ENCODE peak calls at places on chromosomes 6 and 20, in eight cellular contexts. One of them, this sample, is unnamed.

GRCh38 chr6:116409756-116410155 is 39.0 kb downstream of the DSE start:
- DNase-seq in ovary: no peak
- DNase-seq in osteoblast: no peak
- DNase-seq in CD8-positive, alpha-beta T cell: no peak
- DNase-seq in caudate nucleus: no peak
- DNase-seq in colonic mucosa: no peak
- DNase-seq in aorta: no peak
- DNase-seq in fibroblast of lung: no peak
- DNase-seq in this sample: no peak

GRCh38 chr6:19838442-19839236 is 1.5 kb downstream of the ID4 start:
- DNase-seq in ovary: peak; percentile 35
- DNase-seq in osteoblast: no peak
- DNase-seq in CD8-positive, alpha-beta T cell: no peak
- DNase-seq in caudate nucleus: no peak
- DNase-seq in colonic mucosa: peak; percentile 40
- DNase-seq in aorta: peak; percentile 81
- DNase-seq in fibroblast of lung: peak; percentile 46
- DNase-seq in this sample: no peak

GRCh38 chr6:127516676-127517273 is 2.4 kb downstream of the MTCL3 start:
- DNase-seq in ovary: no peak
- DNase-seq in osteoblast: peak; percentile 92
- DNase-seq in CD8-positive, alpha-beta T cell: no peak
- DNase-seq in caudate nucleus: peak; percentile 69
- DNase-seq in colonic mucosa: peak; percentile 20
- DNase-seq in aorta: no peak
- DNase-seq in fibroblast of lung: no peak
- DNase-seq in this sample: peak; percentile 46

GRCh38 chr6:116352515-116353471 is 18.0 kb upstream of the DSE start:
- DNase-seq in ovary: no peak
- DNase-seq in osteoblast: no peak
- DNase-seq in CD8-positive, alpha-beta T cell: no peak
- DNase-seq in caudate nucleus: no peak
- DNase-seq in colonic mucosa: no peak
- DNase-seq in aorta: no peak
- DNase-seq in fibroblast of lung: peak; percentile 77
- DNase-seq in this sample: no peak

GRCh38 chr6:22306741-22307466 is 10.1 kb upstream of the PRL start:
- DNase-seq in ovary: no peak
- DNase-seq in osteoblast: no peak
- DNase-seq in CD8-positive, alpha-beta T cell: no peak
- DNase-seq in caudate nucleus: no peak
- DNase-seq in colonic mucosa: no peak
- DNase-seq in aorta: no peak
- DNase-seq in fibroblast of lung: no peak
- DNase-seq in this sample: no peak

GRCh38 chr20:60007452-60007851 is 49.2 kb downstream of the CDH26 start:
- DNase-seq in ovary: no peak
- DNase-seq in osteoblast: no peak
- DNase-seq in CD8-positive, alpha-beta T cell: no peak
- DNase-seq in caudate nucleus: no peak
- DNase-seq in colonic mucosa: no peak
- DNase-seq in aorta: no peak
- DNase-seq in fibroblast of lung: no peak
- DNase-seq in this sample: no peak

GRCh38 chr6:364609-365540 is 26.7 kb upstream of the IRF4 start:
- DNase-seq in ovary: no peak
- DNase-seq in osteoblast: no peak
- DNase-seq in CD8-positive, alpha-beta T cell: no peak
- DNase-seq in caudate nucleus: no peak
- DNase-seq in colonic mucosa: no peak
- DNase-seq in aorta: peak; percentile 67
- DNase-seq in fibroblast of lung: no peak
- DNase-seq in this sample: no peak

GRCh38 chr6:51025082-51025777 is 206.6 kb downstream of the TFAP2B start:
- DNase-seq in ovary: no peak
- DNase-seq in osteoblast: peak; percentile 15
- DNase-seq in CD8-positive, alpha-beta T cell: no peak
- DNase-seq in caudate nucleus: no peak
- DNase-seq in colonic mucosa: no peak
- DNase-seq in aorta: no peak
- DNase-seq in fibroblast of lung: peak; percentile 82
- DNase-seq in this sample: peak; percentile 86

GRCh38 chr6:44660561-44661220 is 273.2 kb downstream of the CDC5L start:
- DNase-seq in ovary: no peak
- DNase-seq in osteoblast: no peak
- DNase-seq in CD8-positive, alpha-beta T cell: no peak
- DNase-seq in caudate nucleus: no peak
- DNase-seq in colonic mucosa: no peak
- DNase-seq in aorta: no peak
- DNase-seq in fibroblast of lung: peak; percentile 95
- DNase-seq in this sample: no peak

GRCh38 chr20:37193821-37194220 is 14.5 kb upstream of the MROH8 start:
- DNase-seq in ovary: no peak
- DNase-seq in osteoblast: no peak
- DNase-seq in CD8-positive, alpha-beta T cell: no peak
- DNase-seq in caudate nucleus: no peak
- DNase-seq in colonic mucosa: no peak
- DNase-seq in aorta: no peak
- DNase-seq in fibroblast of lung: no peak
- DNase-seq in this sample: no peak

GRCh38 chr6:18323935-18324707 is 59.8 kb upstream of the DEK start:
- DNase-seq in ovary: no peak
- DNase-seq in osteoblast: peak; percentile 88
- DNase-seq in CD8-positive, alpha-beta T cell: no peak
- DNase-seq in caudate nucleus: no peak
- DNase-seq in colonic mucosa: no peak
- DNase-seq in aorta: no peak
- DNase-seq in fibroblast of lung: peak; percentile 35
- DNase-seq in this sample: no peak

GRCh38 chr20:23212482-23212881 is 126.4 kb upstream of the CD93 start:
- DNase-seq in ovary: no peak
- DNase-seq in osteoblast: no peak
- DNase-seq in CD8-positive, alpha-beta T cell: no peak
- DNase-seq in caudate nucleus: no peak
- DNase-seq in colonic mucosa: no peak
- DNase-seq in aorta: no peak
- DNase-seq in fibroblast of lung: no peak
- DNase-seq in this sample: no peak

GRCh38 chr20:55386686-55387085 is 618.6 kb downstream of the CBLN4 start:
- DNase-seq in ovary: no peak
- DNase-seq in osteoblast: no peak
- DNase-seq in CD8-positive, alpha-beta T cell: no peak
- DNase-seq in caudate nucleus: no peak
- DNase-seq in colonic mucosa: no peak
- DNase-seq in aorta: no peak
- DNase-seq in fibroblast of lung: peak; percentile 1
- DNase-seq in this sample: peak; percentile 83

GRCh38 chr6:89948876-89949275 is 54.6 kb downstream of the GJA10 start:
- DNase-seq in ovary: no peak
- DNase-seq in osteoblast: no peak
- DNase-seq in CD8-positive, alpha-beta T cell: no peak
- DNase-seq in caudate nucleus: no peak
- DNase-seq in colonic mucosa: no peak
- DNase-seq in aorta: no peak
- DNase-seq in fibroblast of lung: no peak
- DNase-seq in this sample: no peak

GRCh38 chr20:35166242-35166830 is 5.5 kb upstream of the PROCR start:
- DNase-seq in ovary: peak; percentile 58
- DNase-seq in osteoblast: no peak
- DNase-seq in CD8-positive, alpha-beta T cell: no peak
- DNase-seq in caudate nucleus: no peak
- DNase-seq in colonic mucosa: peak; percentile 23
- DNase-seq in aorta: no peak
- DNase-seq in fibroblast of lung: no peak
- DNase-seq in this sample: no peak

GRCh38 chr20:45387274-45387673 is 9.1 kb upstream of the TP53TG5 start:
- DNase-seq in ovary: no peak
- DNase-seq in osteoblast: no peak
- DNase-seq in CD8-positive, alpha-beta T cell: no peak
- DNase-seq in caudate nucleus: no peak
- DNase-seq in colonic mucosa: no peak
- DNase-seq in aorta: no peak
- DNase-seq in fibroblast of lung: no peak
- DNase-seq in this sample: no peak

DNA sequence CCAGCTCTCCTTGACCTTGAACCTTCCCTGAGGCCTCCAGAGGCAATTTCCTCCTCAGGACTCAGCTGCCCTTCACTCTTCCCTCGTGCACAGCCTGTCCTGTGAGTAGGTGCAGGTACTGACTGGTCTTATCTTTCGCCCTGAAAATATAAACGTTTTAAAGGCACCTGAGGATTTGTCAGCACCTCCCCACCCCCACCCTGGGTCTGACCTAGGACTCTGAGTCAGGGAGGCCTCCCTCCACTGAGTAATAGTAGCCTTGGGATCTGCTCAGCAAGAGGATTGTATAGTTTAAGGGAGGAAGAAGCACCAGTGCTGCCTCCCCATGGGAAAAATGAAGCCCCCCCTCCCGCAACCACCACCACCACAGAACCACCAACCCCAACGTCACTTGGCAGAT is 54.6 kb downstream of the PPARD start:
- DNase-seq in ovary: no peak
- DNase-seq in osteoblast: no peak
- DNase-seq in CD8-positive, alpha-beta T cell: no peak
- DNase-seq in caudate nucleus: no peak
- DNase-seq in colonic mucosa: no peak
- DNase-seq in aorta: no peak
- DNase-seq in fibroblast of lung: peak; percentile 34
- DNase-seq in this sample: peak; percentile 95
- H3K27ac ChIP-seq in ovary: no peak overlapping the region
- H3K27ac ChIP-seq in osteoblast: peak overlapping the region; percentile 53
- H3K27ac ChIP-seq in CD8-positive, alpha-beta T cell: no peak overlapping the region
- H3K27ac ChIP-seq in caudate nucleus: no peak overlapping the region
- H3K27ac ChIP-seq in colonic mucosa: no peak overlapping the region
- H3K27ac ChIP-seq in aorta: no peak overlapping the region
- H3K27ac ChIP-seq in fibroblast of lung: no peak overlapping the region
- H3K27ac ChIP-seq in this sample: peak overlapping the region; percentile 99

GRCh38 chr20:50762435-50763201 is 31.2 kb downstream of the PARD6B start:
- DNase-seq in ovary: peak; percentile 69
- DNase-seq in osteoblast: peak; percentile 62
- DNase-seq in CD8-positive, alpha-beta T cell: no peak
- DNase-seq in caudate nucleus: peak; percentile 50
- DNase-seq in colonic mucosa: peak; percentile 69
- DNase-seq in aorta: peak; percentile 85
- DNase-seq in fibroblast of lung: peak; percentile 70
- DNase-seq in this sample: peak; percentile 38
- H3K27ac ChIP-seq in ovary: no peak overlapping the region
- H3K27ac ChIP-seq in osteoblast: peak overlapping the region; percentile 46
- H3K27ac ChIP-seq in CD8-positive, alpha-beta T cell: no peak overlapping the region
- H3K27ac ChIP-seq in caudate nucleus: no peak overlapping the region
- H3K27ac ChIP-seq in colonic mucosa: peak overlapping the region; percentile 75
- H3K27ac ChIP-seq in aorta: no peak overlapping the region
- H3K27ac ChIP-seq in fibroblast of lung: no peak overlapping the region
- H3K27ac ChIP-seq in this sample: peak overlapping the region; percentile 64

GRCh38 chr6:17159240-17159639 is 57.4 kb downstream of the STMND1 start:
- DNase-seq in ovary: no peak
- DNase-seq in osteoblast: no peak
- DNase-seq in CD8-positive, alpha-beta T cell: no peak
- DNase-seq in caudate nucleus: no peak
- DNase-seq in colonic mucosa: peak; percentile 61
- DNase-seq in aorta: no peak
- DNase-seq in fibroblast of lung: no peak
- DNase-seq in this sample: no peak
- H3K27ac ChIP-seq in ovary: no peak overlapping the region
- H3K27ac ChIP-seq in osteoblast: no peak overlapping the region
- H3K27ac ChIP-seq in CD8-positive, alpha-beta T cell: no peak overlapping the region
- H3K27ac ChIP-seq in caudate nucleus: no peak overlapping the region
- H3K27ac ChIP-seq in colonic mucosa: peak overlapping the region; percentile 63
- H3K27ac ChIP-seq in aorta: no peak overlapping the region
- H3K27ac ChIP-seq in fibroblast of lung: no peak overlapping the region
- H3K27ac ChIP-seq in this sample: no peak overlapping the region

GRCh38 chr6:33296797-33297405 is 1.8 kb downstream of the RGL2 start:
- DNase-seq in ovary: peak; percentile 33
- DNase-seq in osteoblast: no peak
- DNase-seq in CD8-positive, alpha-beta T cell: no peak
- DNase-seq in caudate nucleus: no peak
- DNase-seq in colonic mucosa: peak; percentile 20
- DNase-seq in aorta: no peak
- DNase-seq in fibroblast of lung: no peak
- DNase-seq in this sample: no peak

GRCh38 chr6:33295621-33296369 is 2.9 kb downstream of the RGL2 start:
- DNase-seq in ovary: peak; percentile 48
- DNase-seq in osteoblast: peak; percentile 37
- DNase-seq in CD8-positive, alpha-beta T cell: no peak
- DNase-seq in caudate nucleus: no peak
- DNase-seq in colonic mucosa: no peak
- DNase-seq in aorta: no peak
- DNase-seq in fibroblast of lung: no peak
- DNase-seq in this sample: no peak

GRCh38 chr6:33298773-33299236 is at the start of gene RGL2:
- DNase-seq in ovary: peak; percentile 87
- DNase-seq in osteoblast: peak; percentile 95
- DNase-seq in CD8-positive, alpha-beta T cell: no peak
- DNase-seq in caudate nucleus: peak; percentile 68
- DNase-seq in colonic mucosa: peak; percentile 82
- DNase-seq in aorta: peak; percentile 96
- DNase-seq in fibroblast of lung: peak; percentile 61
- DNase-seq in this sample: no peak

GRCh38 chr6:33297956-33298772 is 578 bp downstream of the RGL2 start:
- DNase-seq in ovary: peak; percentile 67
- DNase-seq in osteoblast: peak; percentile 96
- DNase-seq in CD8-positive, alpha-beta T cell: peak; percentile 37
- DNase-seq in caudate nucleus: peak; percentile 7
- DNase-seq in colonic mucosa: peak; percentile 84
- DNase-seq in aorta: peak; percentile 86
- DNase-seq in fibroblast of lung: peak; percentile 76
- DNase-seq in this sample: peak; percentile 92

DNA sequence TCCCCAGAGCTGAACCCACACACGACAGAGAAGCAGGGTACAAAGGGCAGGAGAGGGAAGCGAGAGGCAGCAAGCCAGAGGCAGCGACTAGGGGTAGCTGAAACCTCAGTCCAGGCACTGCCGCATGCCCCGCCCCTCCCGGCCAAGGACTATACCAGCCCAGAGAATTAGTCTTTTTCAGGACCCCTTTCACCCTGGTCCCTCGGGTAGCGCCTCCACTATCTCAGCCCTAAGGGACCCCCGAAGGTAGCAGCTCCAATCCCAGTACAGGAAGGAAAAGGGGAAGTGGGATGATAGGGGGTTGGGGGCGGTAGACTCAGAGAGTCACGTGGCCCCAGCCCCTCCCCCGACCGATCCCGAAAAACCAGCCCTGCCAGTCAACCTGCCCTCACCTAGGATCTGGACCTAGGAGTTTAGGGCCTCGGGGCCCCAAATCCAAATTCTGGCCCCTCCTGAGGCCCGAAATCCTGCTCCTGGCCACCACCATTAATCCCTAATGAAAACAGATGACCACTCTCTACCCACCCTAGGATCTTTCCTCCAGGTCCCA is 1.3 kb downstream of the RGL2 start:
- DNase-seq in ovary: peak; percentile 50
- DNase-seq in osteoblast: peak; percentile 81
- DNase-seq in CD8-positive, alpha-beta T cell: no peak
- DNase-seq in caudate nucleus: no peak
- DNase-seq in colonic mucosa: peak; percentile 75
- DNase-seq in aorta: no peak
- DNase-seq in fibroblast of lung: no peak
- DNase-seq in this sample: no peak
- H3K27ac ChIP-seq in ovary: peak overlapping the region; percentile 96
- H3K27ac ChIP-seq in osteoblast: peak overlapping the region; percentile 48
- H3K27ac ChIP-seq in CD8-positive, alpha-beta T cell: no peak overlapping the region
- H3K27ac ChIP-seq in caudate nucleus: peak overlapping the region; percentile 72
- H3K27ac ChIP-seq in colonic mucosa: peak overlapping the region; percentile 98
- H3K27ac ChIP-seq in aorta: no peak overlapping the region
- H3K27ac ChIP-seq in fibroblast of lung: peak overlapping the region; percentile 48
- H3K27ac ChIP-seq in this sample: no peak overlapping the region

This sample was measured in foreskin keratinocyte.